ENCODE peak calls at places on chromosomes 2 and 18, in seven cellular contexts. X is uterus, U is OCI-LY7, P is heart right ventricle, S is stomach, K is H9, L is neural progenitor cell. G is an unnamed sample.

GRCh38 chr2:189153608-189154007 is 26.0 kb downstream of the COL5A2 start:
- DNase-seq in U (no peak), P (peak; percentile 41), X (no peak), S (no peak), L (no peak), K (no peak), G (no peak)

GRCh38 chr2:199850250-199850717 is 708 bp downstream of the FTCDNL1 start:
- DNase-seq in X (no peak), U (no peak), S (no peak), L (no peak), P (no peak), K (no peak), G (no peak)

GRCh38 chr2:48529189-48529588 is 765 bp upstream of the STON1 start:
- DNase-seq in S (no peak), U (no peak), K (peak; percentile 55), L (peak; percentile 45), P (no peak), X (peak; percentile 63), G (no peak)

GRCh38 chr18:72999971-73000607 is 132.3 kb upstream of the NETO1 start:
- DNase-seq in P (no peak), K (no peak), U (no peak), S (no peak), X (no peak), L (no peak), G (no peak)

GRCh38 chr2:105880637-105881036 is 135.9 kb downstream of the NCK2 start:
- DNase-seq in S (no peak), K (no peak), X (no peak), U (peak; percentile 63), P (no peak), L (no peak), G (no peak)

GRCh38 chr2:201257381-201257940 is 2.9 kb upstream of the CASP8 start:
- DNase-seq in P (peak; percentile 11), S (peak; percentile 43), L (no peak), U (peak; percentile 68), K (peak; percentile 35), X (no peak), G (peak; percentile 59)

GRCh38 chr2:227888289-227888688 is 16.9 kb downstream of the DAW1 start:
- DNase-seq in P (no peak), X (no peak), S (no peak), K (peak; percentile 60), U (no peak), L (peak; percentile 17), G (no peak)

GRCh38 chr2:172234716-172235661 is 132.3 kb upstream of the DLX2 start:
- DNase-seq in U (no peak), K (peak; percentile 83), S (peak; percentile 60), L (peak; percentile 75), P (peak; percentile 13), X (no peak), G (no peak)

GRCh38 chr2:217964658-217965161 is 38.1 kb downstream of the TNS1 start:
- DNase-seq in K (no peak), U (no peak), S (no peak), P (no peak), X (no peak), L (peak; percentile 33), G (no peak)

GRCh38 chr2:217960351-217960750 is 42.4 kb downstream of the TNS1 start:
- DNase-seq in P (no peak), U (no peak), K (no peak), X (peak; percentile 32), S (no peak), L (no peak), G (no peak)

GRCh38 chr2:217966399-217967068 is 36.3 kb downstream of the TNS1 start:
- DNase-seq in U (no peak), P (no peak), L (no peak), S (no peak), K (no peak), X (no peak), G (no peak)

GRCh38 chr2:217959723-217960122 is 43.1 kb downstream of the TNS1 start:
- DNase-seq in X (peak; percentile 77), P (no peak), K (peak; percentile 39), S (no peak), L (peak; percentile 21), U (no peak), G (no peak)

DNA sequence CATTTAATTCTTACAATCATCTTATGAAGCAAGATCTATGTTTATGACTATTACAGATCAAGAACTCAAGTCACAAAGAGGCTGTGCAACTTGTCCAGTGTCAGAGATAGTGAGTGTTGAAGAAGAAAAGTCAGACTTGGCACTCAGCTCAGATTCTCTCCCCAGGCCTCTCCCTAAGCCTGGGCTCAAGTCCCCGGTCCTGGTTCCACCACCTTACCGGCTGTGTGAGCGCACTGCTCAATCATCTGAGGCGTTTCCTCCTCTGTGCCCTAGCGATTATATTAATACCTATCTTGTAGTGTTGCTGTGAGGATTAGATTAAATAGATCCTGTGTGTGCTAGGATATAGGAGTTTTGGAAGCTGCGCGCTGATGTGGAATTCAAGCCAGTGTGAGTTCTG is 38.5 kb downstream of the TNS1 start:
- DNase-seq in L (no peak), X (no peak), S (no peak), P (no peak), K (no peak), U (no peak), G (no peak)
- H3K27ac ChIP-seq in L (no peak overlapping the region), X (peak overlapping the region; percentile 97), S (peak overlapping the region; percentile 81), P (peak overlapping the region; percentile 77), K (no peak overlapping the region), U (no peak overlapping the region), G (no peak overlapping the region)

GRCh38 chr2:225117061-225117716 is 74.9 kb upstream of the DOCK10 start:
- DNase-seq in L (no peak), S (no peak), X (no peak), P (no peak), K (no peak), U (no peak), G (peak; percentile 27)

GRCh38 chr2:225120175-225120574 is 77.9 kb upstream of the DOCK10 start:
- DNase-seq in P (no peak), U (no peak), L (no peak), K (no peak), S (no peak), X (no peak), G (no peak)

GRCh38 chr2:225122007-225122406 is 79.7 kb upstream of the DOCK10 start:
- DNase-seq in P (no peak), X (no peak), L (no peak), U (peak; percentile 43), K (no peak), S (no peak), G (no peak)

GRCh38 chr2:225124311-225124832 is 82.1 kb upstream of the DOCK10 start:
- DNase-seq in P (no peak), L (no peak), U (no peak), K (no peak), S (no peak), X (no peak), G (no peak)

GRCh38 chr2:225122582-225123486 is 80.6 kb upstream of the DOCK10 start:
- DNase-seq in P (no peak), U (peak; percentile 44), S (no peak), L (peak; percentile 7), X (no peak), K (no peak), G (peak; percentile 15)
- TF ChIP-seq CTCF in P (no peak), U (peak; percentile 74), S (peak; percentile 33), L (peak; percentile 57), X (peak; percentile 19), K (peak; percentile 69), G (peak; percentile 30)

DNA sequence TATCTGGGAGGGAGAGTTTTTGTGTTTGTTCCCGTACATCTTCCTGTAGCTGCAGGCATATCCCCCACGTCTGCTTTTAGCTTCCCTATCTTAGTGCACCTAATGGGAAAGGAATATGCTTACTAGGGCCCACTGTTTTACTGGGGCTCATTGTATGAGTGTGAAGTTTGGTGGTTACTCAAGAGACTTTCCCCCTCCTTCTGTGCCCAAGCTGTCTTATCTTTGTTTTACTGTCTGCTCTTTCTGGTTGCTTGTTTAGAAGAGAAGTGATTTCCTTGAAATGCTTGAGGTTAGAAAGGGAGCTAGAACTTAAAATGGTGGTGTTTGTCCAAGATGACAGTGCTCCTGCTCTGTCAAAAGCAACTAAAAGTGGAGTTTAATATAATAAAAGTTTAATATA is 7.3 kb downstream of the PTH2R start:
- DNase-seq in S (no peak), P (no peak), K (no peak), U (no peak), L (no peak), X (no peak), G (no peak)
- H3K4me1 ChIP-seq in S (no peaks in the 10 kb centered on the region), P (no peaks in the 10 kb centered on the region), K (no peaks in the 10 kb centered on the region), U (no peaks in the 10 kb centered on the region), L (no peaks in the 10 kb centered on the region), X (no peaks in the 10 kb centered on the region), G (no peaks in the 10 kb centered on the region)

GRCh38 chr2:12034303-12034861 is 287.9 kb downstream of the LPIN1 start:
- DNase-seq in K (no peak), P (no peak), U (peak; percentile 49), S (no peak), L (no peak), X (no peak), G (no peak)

GRCh38 chr2:12032421-12032820 is 286.0 kb downstream of the LPIN1 start:
- DNase-seq in S (no peak), P (no peak), K (no peak), L (no peak), U (peak; percentile 97), X (no peak), G (no peak)

GRCh38 chr2:12032975-12033374 is 286.5 kb downstream of the LPIN1 start:
- DNase-seq in S (no peak), P (no peak), X (no peak), K (no peak), U (no peak), L (no peak), G (no peak)

GRCh38 chr2:12033494-12033893 is 287.1 kb downstream of the LPIN1 start:
- DNase-seq in U (no peak), S (no peak), P (no peak), L (no peak), K (no peak), X (no peak), G (no peak)

DNA sequence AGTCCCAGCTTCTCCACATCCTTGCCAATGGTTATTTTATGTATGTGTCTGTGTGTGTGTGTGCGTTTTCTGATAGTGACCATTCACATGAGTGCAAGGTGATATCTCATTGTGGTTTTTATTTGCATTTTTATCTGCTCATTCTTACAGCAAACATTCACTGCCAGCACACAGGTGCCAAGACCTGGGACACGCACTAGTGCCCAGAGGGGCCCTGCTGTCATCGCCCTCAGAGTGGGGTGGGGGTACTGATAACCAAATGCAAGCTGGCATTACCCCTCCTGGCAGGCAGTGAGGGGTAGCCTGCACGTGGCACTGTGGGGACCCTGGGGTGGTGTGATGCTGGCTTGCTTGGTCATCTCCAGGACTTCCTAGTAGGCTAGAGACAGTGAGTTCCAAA is 285.4 kb downstream of the LPIN1 start:
- DNase-seq in L (no peak), S (no peak), P (no peak), U (peak; percentile 86), K (no peak), X (no peak), G (no peak)
- H3K27ac ChIP-seq in L (no peak overlapping the region), S (no peak overlapping the region), P (no peak overlapping the region), U (peak overlapping the region; percentile 98), K (no peak overlapping the region), X (no peak overlapping the region), G (no peak overlapping the region)

DNA sequence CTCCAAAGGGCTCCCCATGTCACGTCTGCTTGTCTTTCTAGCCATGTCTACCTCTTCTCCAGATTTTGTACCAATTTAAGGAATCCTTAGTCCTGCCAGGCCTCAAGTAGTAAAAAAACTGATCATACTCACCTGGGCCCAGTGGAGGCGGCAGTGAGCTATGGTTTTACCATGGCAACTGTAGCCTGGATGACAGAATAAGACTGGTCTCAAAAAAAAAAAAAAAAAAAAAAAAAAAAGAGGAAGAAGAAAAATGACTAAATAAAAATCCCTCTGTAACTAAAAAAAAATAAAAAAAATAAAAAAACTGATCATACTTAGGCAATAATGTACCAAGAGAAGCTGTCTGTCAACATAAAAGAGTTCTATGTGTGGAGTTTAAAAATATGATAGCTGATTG is 221.6 kb downstream of the NR4A2 start:
- DNase-seq in P (no peak), L (peak; percentile 56), X (no peak), U (peak; percentile 15), K (peak; percentile 62), S (peak; percentile 34), G (peak; percentile 11)
- TF ChIP-seq CTCF in P (no peak), L (peak; percentile 45), X (no peak), U (peak; percentile 48), K (peak; percentile 67), S (no peak), G (no peak)

G was measured in MM.1S.